ENCODE peak calls at places on chromosome 10, in six cellular contexts. K is suprapubic skin, C is heart left ventricle, J is transverse colon, P is HCT116, B is IMR-90. A is an unnamed sample.

GRCh38 chr10:23065549-23065948 is 29.8 kb upstream of the MSRB2 start:
- DNase-seq in K (peak), C (peak), J (peak), P (no peak), B (peak), A (no peak)

GRCh38 chr10:68826764-68827591 is at the start of gene STOX1:
- DNase-seq in K (no peak), C (peak), J (peak), P (peak), B (peak), A (peak)

GRCh38 chr10:126022841-126023240 is 126.5 kb downstream of the FANK1 start:
- DNase-seq in K (no peak), C (no peak), J (no peak), P (no peak), B (no peak), A (no peak)

GRCh38 chr10:2734691-2735090 is 332.7 kb upstream of the PFKP start:
- DNase-seq in K (no peak), C (no peak), J (no peak), P (no peak), B (no peak), A (no peak)

GRCh38 chr10:131200856-131201470 is 110.6 kb downstream of the TCERG1L start:
- DNase-seq in K (peak), C (no peak), J (no peak), P (no peak), B (no peak), A (no peak)

GRCh38 chr10:22655312-22655973 is 58.9 kb downstream of the PIP4K2A start:
- DNase-seq in K (no peak), C (no peak), J (no peak), P (no peak), B (peak), A (peak)

GRCh38 chr10:106360870-106361269 is 803.6 kb downstream of the SORCS1 start:
- DNase-seq in K (no peak), C (no peak), J (no peak), P (no peak), B (peak), A (no peak)

GRCh38 chr10:6669269-6669859 is 89.3 kb upstream of the PRKCQ start:
- DNase-seq in K (no peak), C (no peak), J (no peak), P (peak), B (peak), A (peak)

GRCh38 chr10:95445223-95445836 is 115.8 kb downstream of the SORBS1 start:
- DNase-seq in K (no peak), C (peak), J (peak), P (peak), B (peak), A (no peak)

GRCh38 chr10:124619802-124620490 is 124.2 kb downstream of the FAM53B start:
- DNase-seq in K (no peak), C (no peak), J (no peak), P (no peak), B (no peak), A (no peak)

GRCh38 chr10:18523025-18523424 is 128.4 kb downstream of the NSUN6 start:
- DNase-seq in K (no peak), C (no peak), J (no peak), P (no peak), B (peak), A (no peak)

GRCh38 chr10:70812814-70813213 is 2.9 kb upstream of the SGPL1 start:
- DNase-seq in K (no peak), C (no peak), J (no peak), P (no peak), B (no peak), A (no peak)

GRCh38 chr10:97534746-97535367 is 36.1 kb downstream of the UBTD1 start:
- DNase-seq in K (no peak), C (no peak), J (no peak), P (no peak), B (no peak), A (peak)

GRCh38 chr10:78572565-78572964 is 496.2 kb upstream of the ZMIZ1 start:
- DNase-seq in K (peak), C (no peak), J (no peak), P (no peak), B (no peak), A (no peak)

GRCh38 chr10:114780610-114781184 is 40.9 kb upstream of the FHIP2A start:
- DNase-seq in K (no peak), C (no peak), J (no peak), P (no peak), B (no peak), A (no peak)

GRCh38 chr10:68959695-68960524 is 3.9 kb downstream of the DDX21 start:
- DNase-seq in K (no peak), C (no peak), J (no peak), P (no peak), B (no peak), A (no peak)

GRCh38 chr10:126243976-126244375 is 144.3 kb downstream of the ADAM12 start:
- DNase-seq in K (no peak), C (no peak), J (no peak), P (no peak), B (peak), A (no peak)

GRCh38 chr10:10872035-10872673 is 145.5 kb upstream of the CELF2 start:
- DNase-seq in K (no peak), C (peak), J (no peak), P (no peak), B (peak), A (no peak)

GRCh38 chr10:90920986-90921643 is at the start of gene ANKRD1:
- DNase-seq in K (no peak), C (peak), J (no peak), P (peak), B (peak), A (no peak)

GRCh38 chr10:89217057-89217990 is 10.2 kb upstream of the CH25H start:
- DNase-seq in K (no peak), C (peak), J (peak), P (peak), B (peak), A (peak)

GRCh38 chr10:103605359-103606156 is 112.1 kb downstream of the NEURL1 start:
- DNase-seq in K (no peak), C (peak), J (peak), P (peak), B (peak), A (peak)

GRCh38 chr10:129888784-129889616 is 75.1 kb downstream of the EBF3 start:
- DNase-seq in K (peak), C (peak), J (no peak), P (no peak), B (peak), A (peak)

GRCh38 chr10:17607060-17607459 is 10.1 kb downstream of the HACD1 start:
- DNase-seq in K (no peak), C (no peak), J (no peak), P (no peak), B (no peak), A (no peak)

GRCh38 chr10:85734791-85735190 is 631.8 kb downstream of the GRID1 start:
- DNase-seq in K (no peak), C (no peak), J (no peak), P (no peak), B (no peak), A (no peak)

GRCh38 chr10:85741626-85742300 is 624.8 kb downstream of the GRID1 start:
- DNase-seq in K (no peak), C (no peak), J (no peak), P (no peak), B (no peak), A (no peak)

DNA sequence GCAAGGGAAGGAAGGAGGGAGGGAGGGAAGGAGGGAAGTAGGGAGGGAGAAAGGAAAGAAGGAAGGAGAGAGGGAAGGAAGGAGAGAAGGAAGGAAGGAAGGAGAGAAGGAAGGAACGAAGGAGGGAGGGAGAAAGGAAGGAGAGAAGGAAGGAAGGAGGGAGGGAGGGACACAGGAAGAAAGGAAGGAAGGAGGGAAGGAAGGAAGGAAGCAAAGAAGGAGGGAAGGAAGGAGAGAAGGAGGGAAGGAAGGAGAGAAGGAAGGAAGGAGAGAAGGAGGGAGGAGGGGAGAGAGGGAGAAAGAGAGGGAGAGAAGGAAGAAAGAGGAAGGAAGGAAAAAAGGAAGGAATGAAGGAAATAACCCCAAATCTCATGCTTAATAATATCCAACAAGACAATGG is 630.6 kb downstream of the GRID1 start:
- DNase-seq in K (no peak), C (no peak), J (no peak), P (no peak), B (no peak), A (no peak)
- TF ChIP-seq POLR2A in K (no peak), C (no peak), J (no peak), P (no peak), B (no peak), A (no peak)

DNA sequence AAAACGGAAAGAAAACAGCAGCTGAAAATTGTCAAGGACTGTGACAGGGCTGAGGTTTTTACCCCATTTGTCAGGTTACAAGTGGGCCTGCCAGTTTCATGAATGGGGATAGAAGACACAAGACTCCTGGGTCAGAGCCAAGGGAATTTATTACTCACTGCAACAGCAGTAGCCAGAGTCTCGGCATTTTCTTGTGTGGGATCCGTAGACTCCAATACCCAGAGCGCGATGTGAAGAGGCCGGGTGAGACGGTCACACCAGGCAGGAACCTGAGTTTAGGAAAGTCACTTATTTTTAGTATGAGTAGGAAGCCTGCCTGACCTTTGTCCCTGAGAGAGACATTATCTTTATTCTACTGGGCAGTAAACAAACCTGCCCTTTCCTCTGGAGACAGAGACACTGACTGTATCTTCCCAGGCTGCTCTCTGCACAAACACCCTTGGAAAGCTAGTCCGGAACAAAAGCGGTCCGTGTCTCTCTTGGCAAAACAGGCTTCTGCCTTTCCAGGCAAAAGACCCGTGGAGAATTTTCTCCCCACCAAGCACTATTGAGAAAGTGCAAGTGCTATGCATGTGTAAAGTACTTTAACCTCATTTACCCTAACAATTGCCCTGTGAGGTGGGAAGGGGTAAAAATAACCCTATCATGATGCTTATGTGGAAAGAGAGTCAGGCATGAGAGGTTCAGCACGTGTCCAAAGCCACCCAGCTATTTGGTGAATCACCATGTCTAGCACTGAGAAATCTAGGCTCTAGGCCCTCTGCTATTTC is 58.4 kb downstream of the JCAD start:
- DNase-seq in K (no peak), C (peak), J (peak), P (no peak), B (peak), A (no peak)
- TF ChIP-seq POLR2A in K (no peak), C (no peak), J (no peak), P (no peak), B (no peak), A (no peak)

GRCh38 chr10:87094373-87095240 is at the start of the genes GLUD1 and SHLD2:
- DNase-seq in K (peak), C (peak), J (peak), P (peak), B (peak), A (peak)

GRCh38 chr10:87093461-87094372 is 926 bp downstream of the GLUD1 start:
- DNase-seq in K (peak), C (peak), J (peak), P (no peak), B (peak), A (peak)

GRCh38 chr10:87092861-87093460 is 1.7 kb downstream of the GLUD1 start:
- DNase-seq in K (no peak), C (no peak), J (peak), P (no peak), B (peak), A (peak)

GRCh38 chr10:87092356-87092860 is 2.2 kb downstream of the GLUD1 start:
- DNase-seq in K (no peak), C (no peak), J (no peak), P (no peak), B (peak), A (peak)

GRCh38 chr10:87095241-87095945 is 387 bp downstream of the SHLD2 start:
- DNase-seq in K (peak), C (peak), J (peak), P (peak), B (peak), A (peak)
- TF ChIP-seq POLR2A in K (no peak), C (peak), J (peak), P (peak), B (peak), A (peak)

GRCh38 chr10:132362151-132362611 is 30.2 kb downstream of the LRRC27 start:
- DNase-seq in K (peak), C (no peak), J (no peak), P (no peak), B (no peak), A (no peak)
- TF ChIP-seq POLR2A in K (no peak), C (no peak), J (no peak), P (no peak), B (no peak), A (no peak)